ENCODE peak calls at places on chromosomes 4 and X, in ten cellular contexts. I, Z, J, Y, O, N, K, C, H and T are unnamed samples.

GRCh38 chr4:8538703-8539567 is 41.3 kb upstream of the GPR78 start:
- DNase-seq in I (no peak), Z (no peak), J (peak; percentile 75), Y (peak; percentile 93), O (no peak), N (no peak), K (peak; percentile 65), C (no peak), H (peak; percentile 63), T (no peak)

GRCh38 chr4:112082954-112083586 is 62.2 kb upstream of the FAM241A start:
- DNase-seq in I (no peak), Z (no peak), J (peak; percentile 82), Y (peak; percentile 92), O (peak; percentile 80), N (no peak), K (peak; percentile 94), C (no peak), H (no peak), T (no peak)

GRCh38 chrX:49884290-49884862 is 5.1 kb downstream of the USP27X start:
- DNase-seq in I (peak; percentile 70), Z (peak; percentile 53), J (peak; percentile 35), Y (peak; percentile 52), O (peak; percentile 33), N (peak; percentile 61), K (peak; percentile 16), C (peak; percentile 45), H (peak; percentile 67), T (peak; percentile 20)

GRCh38 chr4:166008510-166008909 is 135.5 kb downstream of the TLL1 start:
- DNase-seq in I (no peak), Z (no peak), J (no peak), Y (no peak), O (no peak), N (no peak), K (no peak), C (no peak), H (no peak), T (no peak)

GRCh38 chrX:63128509-63128908 is 222.6 kb downstream of the SPIN4 start:
- DNase-seq in I (no peak), Z (peak; percentile 7), J (peak; percentile 9), Y (peak; percentile 22), O (peak; percentile 1), N (peak; percentile 14), K (peak; percentile 1), C (peak; percentile 14), H (no peak), T (peak; percentile 32)

GRCh38 chrX:147962476-147962875 is 18.7 kb upstream of the FMR1NB start:
- DNase-seq in I (no peak), Z (no peak), J (no peak), Y (peak; percentile 5), O (no peak), N (no peak), K (peak; percentile 3), C (no peak), H (no peak), T (no peak)

GRCh38 chrX:124343016-124343415 is 3.3 kb upstream of the SH2D1A start:
- DNase-seq in I (no peak), Z (no peak), J (no peak), Y (no peak), O (no peak), N (no peak), K (no peak), C (no peak), H (no peak), T (no peak)

GRCh38 chr4:85084371-85085170 is 118.1 kb upstream of the WDFY3 start:
- DNase-seq in I (peak; percentile 30), Z (peak; percentile 63), J (peak; percentile 75), Y (peak; percentile 84), O (peak; percentile 80), N (no peak), K (peak; percentile 61), C (peak; percentile 66), H (no peak), T (peak; percentile 74)

GRCh38 chr4:73852771-73853170 is 325 bp upstream of the PF4V1 start:
- DNase-seq in I (no peak), Z (no peak), J (no peak), Y (no peak), O (no peak), N (no peak), K (no peak), C (no peak), H (no peak), T (no peak)

GRCh38 chrX:108399427-108400165 is 38.6 kb downstream of the COL4A6 start:
- DNase-seq in I (no peak), Z (no peak), J (peak; percentile 10), Y (peak; percentile 75), O (peak; percentile 40), N (no peak), K (peak; percentile 16), C (no peak), H (no peak), T (no peak)

GRCh38 chrX:129433945-129434344 is 89.3 kb downstream of the SMARCA1 start:
- DNase-seq in I (no peak), Z (no peak), J (no peak), Y (no peak), O (no peak), N (no peak), K (no peak), C (no peak), H (no peak), T (no peak)

GRCh38 chrX:117987376-117987775 is 129.2 kb downstream of the KLHL13 start:
- DNase-seq in I (no peak), Z (no peak), J (peak; percentile 70), Y (peak; percentile 11), O (no peak), N (no peak), K (peak; percentile 64), C (no peak), H (no peak), T (no peak)

GRCh38 chrX:114047558-114047957 is 536.3 kb upstream of the HTR2C start:
- DNase-seq in I (no peak), Z (no peak), J (no peak), Y (no peak), O (no peak), N (no peak), K (no peak), C (peak; percentile 27), H (no peak), T (no peak)

GRCh38 chr4:74400395-74400794 is 35.5 kb downstream of the EREG start:
- DNase-seq in I (no peak), Z (no peak), J (no peak), Y (no peak), O (no peak), N (no peak), K (no peak), C (no peak), H (no peak), T (no peak)

GRCh38 chr4:66906314-66906713 is 639.0 kb downstream of the CENPC start:
- DNase-seq in I (no peak), Z (no peak), J (no peak), Y (no peak), O (no peak), N (no peak), K (no peak), C (no peak), H (no peak), T (no peak)

GRCh38 chr4:169410839-169411770 is 140.3 kb upstream of the SH3RF1 start:
- DNase-seq in I (no peak), Z (peak; percentile 57), J (peak; percentile 85), Y (peak; percentile 51), O (peak; percentile 75), N (peak; percentile 27), K (peak; percentile 75), C (no peak), H (no peak), T (peak; percentile 93)
- H3K4me3 ChIP-seq in I (no peak overlapping the region), Z (no peak overlapping the region), J (no peak overlapping the region), Y (no peak overlapping the region), O (no peak overlapping the region), N (no peak overlapping the region), K (no peak overlapping the region), C (no peak overlapping the region), H (no peak overlapping the region), T (no peak overlapping the region)

DNA sequence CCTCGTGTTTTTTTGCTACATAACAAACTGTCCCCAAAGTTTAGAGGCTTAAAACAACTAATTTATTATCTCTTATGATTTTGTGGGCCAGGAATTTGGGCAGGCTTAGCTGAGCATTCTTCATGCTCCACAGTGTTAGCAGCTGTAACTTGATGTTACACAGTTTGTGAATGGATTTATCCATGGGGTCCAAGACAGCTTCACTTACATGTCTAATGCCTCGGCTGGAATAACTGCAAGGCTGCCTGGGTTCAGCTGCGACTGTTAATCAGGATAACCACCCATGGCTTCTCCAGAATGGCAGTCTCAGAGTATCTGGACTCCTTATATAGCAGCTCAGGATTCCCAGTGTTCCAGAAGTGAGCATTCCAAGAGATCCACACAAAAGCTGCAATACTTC is 107.1 kb upstream of the INPP4B start:
- DNase-seq in I (no peak), Z (no peak), J (no peak), Y (no peak), O (no peak), N (no peak), K (no peak), C (no peak), H (no peak), T (no peak)
- H3K4me3 ChIP-seq in I (no peak overlapping the region), Z (no peak overlapping the region), J (no peak overlapping the region), Y (no peak overlapping the region), O (no peak overlapping the region), N (no peak overlapping the region), K (no peak overlapping the region), C (no peak overlapping the region), H (no peak overlapping the region), T (no peak overlapping the region)

DNA sequence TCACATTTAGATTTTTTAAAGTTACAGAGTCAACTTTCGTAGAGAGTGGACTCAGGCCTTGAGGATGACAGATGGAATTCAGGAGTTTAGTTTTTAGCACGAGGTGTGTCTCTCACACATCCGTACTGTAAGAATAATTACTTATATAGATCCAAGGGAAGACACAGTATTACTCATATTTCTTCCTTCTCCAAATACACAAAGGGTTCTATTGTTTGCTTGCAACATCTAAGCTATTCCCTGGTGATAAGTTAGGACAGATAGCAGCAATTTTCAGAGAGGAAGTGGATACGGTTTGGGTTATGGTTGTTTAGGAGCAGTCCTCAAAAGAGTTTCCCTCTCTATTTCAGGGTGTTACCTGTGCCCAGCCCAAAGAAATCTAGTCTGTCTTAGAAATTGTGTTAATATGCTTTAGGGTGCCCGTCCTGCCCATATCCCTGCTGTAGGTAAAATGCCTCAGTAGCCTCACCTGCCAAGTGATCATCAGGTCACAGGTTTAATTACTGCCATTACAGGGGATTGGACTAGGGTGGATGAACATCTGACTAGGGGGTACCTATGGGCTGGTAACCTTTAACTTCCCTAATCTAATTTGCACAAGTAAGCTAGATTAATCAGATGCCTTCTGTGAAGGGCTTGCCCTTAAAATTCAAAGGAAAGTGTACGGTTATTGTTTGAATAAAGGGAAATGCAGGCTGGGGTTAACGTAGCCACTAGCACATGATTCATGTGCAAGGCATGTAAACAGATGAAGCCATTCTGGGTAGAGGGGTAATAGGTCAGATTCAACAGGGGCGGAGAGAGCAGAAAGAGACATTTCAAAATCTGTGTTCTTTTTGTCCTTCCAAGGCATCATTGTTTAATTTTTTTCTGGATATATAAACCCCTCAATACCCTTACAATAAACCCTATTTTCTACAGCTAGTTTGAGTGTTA is 8.7 kb upstream of the PPP3CA start:
- DNase-seq in I (no peak), Z (no peak), J (peak; percentile 92), Y (peak; percentile 91), O (peak; percentile 91), N (no peak), K (peak; percentile 94), C (no peak), H (no peak), T (no peak)
- H3K4me3 ChIP-seq in I (no peak overlapping the region), Z (peak overlapping the region; percentile 33), J (no peak overlapping the region), Y (no peak overlapping the region), O (no peak overlapping the region), N (no peak overlapping the region), K (peak overlapping the region; percentile 21), C (no peak overlapping the region), H (no peak overlapping the region), T (no peak overlapping the region)

DNA sequence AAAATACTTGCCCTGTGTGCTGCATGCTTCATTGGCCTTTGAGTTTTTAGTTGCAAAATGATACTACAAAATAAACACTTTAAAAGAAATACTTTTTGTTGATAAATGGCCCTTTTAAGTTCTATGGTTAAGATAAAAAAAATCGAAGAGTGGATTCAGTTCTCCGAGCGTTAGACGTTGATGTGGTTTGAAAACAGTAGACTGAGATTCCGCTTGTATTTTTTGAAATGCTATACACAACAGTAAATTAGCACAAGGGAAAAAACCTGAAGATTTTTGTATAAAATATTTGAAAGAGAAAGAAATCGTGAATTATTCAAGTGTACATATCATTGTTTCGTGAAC is 1.4 kb downstream of the BMP2K start:
- DNase-seq in I (no peak), Z (no peak), J (no peak), Y (no peak), O (no peak), N (no peak), K (no peak), C (no peak), H (no peak), T (no peak)
- H3K4me3 ChIP-seq in I (no peak overlapping the region), Z (peak overlapping the region; percentile 76), J (peak overlapping the region; percentile 81), Y (peak overlapping the region; percentile 54), O (peak overlapping the region; percentile 74), N (peak overlapping the region; percentile 61), K (peak overlapping the region; percentile 49), C (peak overlapping the region; percentile 97), H (peak overlapping the region; percentile 94), T (peak overlapping the region; percentile 94)